ENCODE peak calls at places on chromosomes 12 and 14, in four cellular contexts. W is lower lobe of right lung, I is Kasumi-1, A is NCI-H2171 treated with DMSO at 0.1 percent for 48 hours. O is an unnamed sample.

GRCh38 chr14:102779574-102780315 is 2.5 kb downstream of the TRAF3 start:
- DNase-seq in W (no peak), I (no peak), A (no peak), O (peak)

GRCh38 chr14:95432152-95433093 is 84.0 kb downstream of the SYNE3 start:
- DNase-seq in I (no peak), A (peak), W (no peak), O (no peak)

GRCh38 chr12:48890657-48891418 is 25.2 kb upstream of the RND1 start:
- DNase-seq in W (peak), A (peak), I (peak), O (peak)

GRCh38 chr14:37116933-37117844 is 55.2 kb downstream of the SLC25A21 start:
- DNase-seq in W (no peak), A (peak), I (peak), O (no peak)

GRCh38 chr12:101839324-101840283 is 8.8 kb upstream of the GNPTAB start:
- DNase-seq in W (no peak), I (peak), A (peak), O (peak)

GRCh38 chr14:94113490-94113889 is 3.0 kb downstream of the IFI27 start:
- DNase-seq in W (no peak), A (no peak), I (no peak), O (no peak)

GRCh38 chr12:117561990-117562389 is 200.6 kb upstream of the NOS1 start:
- DNase-seq in W (no peak), I (no peak), A (no peak), O (no peak)

GRCh38 chr14:100696590-100696989 is 30.1 kb upstream of the DLK1 start:
- DNase-seq in W (no peak), A (no peak), I (no peak), O (no peak)

GRCh38 chr12:131586761-131587160 is 124.1 kb upstream of the SFSWAP start:
- DNase-seq in A (no peak), I (no peak), W (no peak), O (no peak)

GRCh38 chr12:132771126-132771838 is 9.7 kb upstream of the ANKLE2 start:
- DNase-seq in A (no peak), I (peak), W (no peak), O (peak)

GRCh38 chr14:28102814-28103213 is 663.8 kb upstream of the FOXG1 start:
- DNase-seq in W (no peak), I (no peak), A (no peak), O (no peak)

GRCh38 chr12:75322464-75322863 is 7.7 kb downstream of the CAPS2 start:
- DNase-seq in A (no peak), W (no peak), I (no peak), O (no peak)

GRCh38 chr14:101828038-101828437 is 66.5 kb downstream of the PPP2R5C start:
- DNase-seq in A (no peak), W (no peak), I (no peak), O (no peak)

GRCh38 chr12:69196302-69197288 is 42.8 kb upstream of the CPSF6 start:
- DNase-seq in I (no peak), A (peak), W (no peak), O (peak)

GRCh38 chr12:110270125-110270962 is 10.7 kb upstream of the ATP2A2 start:
- DNase-seq in I (peak), A (peak), W (no peak), O (no peak)

GRCh38 chr12:52216107-52216506 is 16.9 kb upstream of the KRT7 start:
- DNase-seq in A (no peak), W (peak), I (no peak), O (no peak)

GRCh38 chr12:107884769-107885694 is 110.5 kb downstream of the ASCL4 start:
- DNase-seq in A (peak), I (peak), W (peak), O (no peak)

GRCh38 chr14:62428429-62429203 is 616.6 kb downstream of the KCNH5 start:
- DNase-seq in W (no peak), A (no peak), I (no peak), O (no peak)

GRCh38 chr14:105165134-105165704 is 3.4 kb downstream of the JAG2 start:
- DNase-seq in W (no peak), I (no peak), A (peak), O (no peak)

GRCh38 chr12:130254476-130255276 is 83.0 kb upstream of the PIWIL1 start:
- DNase-seq in A (no peak), W (no peak), I (no peak), O (no peak)

GRCh38 chr12:106771425-106771824 is 3.1 kb upstream of the RIC8B start:
- DNase-seq in I (no peak), W (no peak), A (no peak), O (no peak)

GRCh38 chr12:51943346-51943745 is 8.2 kb upstream of the ACVR1B start:
- DNase-seq in A (no peak), I (no peak), W (no peak), O (no peak)

GRCh38 chr12:79053394-79053793 is 188.8 kb downstream of the SYT1 start:
- DNase-seq in W (no peak), A (no peak), I (no peak), O (no peak)

GRCh38 chr12:103817791-103818190 is 23.2 kb downstream of the NT5DC3 start:
- DNase-seq in W (no peak), I (no peak), A (no peak), O (no peak)

GRCh38 chr12:5739862-5740370 is 205.1 kb downstream of the ANO2 start:
- DNase-seq in W (no peak), A (no peak), I (no peak), O (no peak)

GRCh38 chr14:105430535-105430934 is 10.9 kb downstream of the MTA1 start:
- DNase-seq in I (no peak), W (no peak), A (no peak), O (no peak)

GRCh38 chr12:88784166-88784565 is 203.9 kb upstream of the KITLG start:
- DNase-seq in W (no peak), A (no peak), I (no peak), O (no peak)

GRCh38 chr14:77375164-77375950 is 1.5 kb downstream of the TMED8 start:
- DNase-seq in W (no peak), I (peak), A (no peak), O (peak)